ENCODE peak calls at places on chromosomes 13 and 19, in eight cellular contexts. One of them, this sample, is unnamed.

GRCh38 chr13:25602206-25602605 is 230.4 kb downstream of the ATP8A2 start:
- DNase-seq in RWPE1: no peak
- DNase-seq in stimulated activated CD8-positive, alpha-beta memory T cell treated with anti-CD3 and anti-CD28 coated beads, Interleukin-7, amount 100 ng/mL, for 48 hours: no peak
- DNase-seq in lower leg skin: no peak
- DNase-seq in H1: peak; percentile 5
- DNase-seq in endothelial cell: peak; percentile 16
- DNase-seq in OCI-M1: no peak
- DNase-seq in NCI-H146: no peak
- DNase-seq in this sample: no peak

GRCh38 chr19:35000338-35000646 is 169 bp downstream of the GRAMD1A start:
- DNase-seq in endothelial cell: no peak
- DNase-seq in H1: no peak
- DNase-seq in OCI-M1: no peak
- DNase-seq in lower leg skin: no peak
- DNase-seq in NCI-H146: no peak
- DNase-seq in RWPE1: no peak
- DNase-seq in stimulated activated CD8-positive, alpha-beta memory T cell treated with anti-CD3 and anti-CD28 coated beads, Interleukin-7, amount 100 ng/mL, for 48 hours: no peak
- DNase-seq in this sample: no peak

GRCh38 chr19:18464646-18465045 is 26.7 kb upstream of the ISYNA1 start:
- DNase-seq in NCI-H146: peak; percentile 79
- DNase-seq in OCI-M1: no peak
- DNase-seq in H1: no peak
- DNase-seq in stimulated activated CD8-positive, alpha-beta memory T cell treated with anti-CD3 and anti-CD28 coated beads, Interleukin-7, amount 100 ng/mL, for 48 hours: no peak
- DNase-seq in lower leg skin: peak; percentile 96
- DNase-seq in RWPE1: no peak
- DNase-seq in endothelial cell: no peak
- DNase-seq in this sample: peak; percentile 86

GRCh38 chr13:113305208-113305607 is 8.2 kb downstream of the LAMP1 start:
- DNase-seq in endothelial cell: no peak
- DNase-seq in lower leg skin: no peak
- DNase-seq in H1: no peak
- DNase-seq in stimulated activated CD8-positive, alpha-beta memory T cell treated with anti-CD3 and anti-CD28 coated beads, Interleukin-7, amount 100 ng/mL, for 48 hours: no peak
- DNase-seq in RWPE1: peak; percentile 87
- DNase-seq in NCI-H146: no peak
- DNase-seq in OCI-M1: no peak
- DNase-seq in this sample: no peak

GRCh38 chr13:38303816-38304215 is 45.8 kb upstream of the UFM1 start:
- DNase-seq in H1: no peak
- DNase-seq in RWPE1: no peak
- DNase-seq in endothelial cell: no peak
- DNase-seq in NCI-H146: no peak
- DNase-seq in stimulated activated CD8-positive, alpha-beta memory T cell treated with anti-CD3 and anti-CD28 coated beads, Interleukin-7, amount 100 ng/mL, for 48 hours: no peak
- DNase-seq in lower leg skin: no peak
- DNase-seq in OCI-M1: no peak
- DNase-seq in this sample: no peak

GRCh38 chr13:82681535-82681934 is 1200.7 kb downstream of the SLITRK1 start:
- DNase-seq in lower leg skin: no peak
- DNase-seq in OCI-M1: no peak
- DNase-seq in stimulated activated CD8-positive, alpha-beta memory T cell treated with anti-CD3 and anti-CD28 coated beads, Interleukin-7, amount 100 ng/mL, for 48 hours: no peak
- DNase-seq in NCI-H146: peak; percentile 12
- DNase-seq in endothelial cell: no peak
- DNase-seq in RWPE1: no peak
- DNase-seq in H1: no peak
- DNase-seq in this sample: no peak

GRCh38 chr13:100602472-100603142 is 14.0 kb upstream of the GGACT start:
- DNase-seq in OCI-M1: no peak
- DNase-seq in RWPE1: no peak
- DNase-seq in endothelial cell: no peak
- DNase-seq in lower leg skin: peak; percentile 75
- DNase-seq in stimulated activated CD8-positive, alpha-beta memory T cell treated with anti-CD3 and anti-CD28 coated beads, Interleukin-7, amount 100 ng/mL, for 48 hours: no peak
- DNase-seq in H1: no peak
- DNase-seq in NCI-H146: no peak
- DNase-seq in this sample: no peak

GRCh38 chr13:60329221-60329983 is 67.6 kb upstream of the TDRD3 start:
- DNase-seq in NCI-H146: peak; percentile 87
- DNase-seq in RWPE1: peak; percentile 22
- DNase-seq in H1: peak; percentile 27
- DNase-seq in lower leg skin: no peak
- DNase-seq in endothelial cell: peak; percentile 61
- DNase-seq in stimulated activated CD8-positive, alpha-beta memory T cell treated with anti-CD3 and anti-CD28 coated beads, Interleukin-7, amount 100 ng/mL, for 48 hours: no peak
- DNase-seq in OCI-M1: peak; percentile 83
- DNase-seq in this sample: no peak

GRCh38 chr13:98927954-98928927 is 49.6 kb downstream of the DOCK9 start:
- DNase-seq in endothelial cell: no peak
- DNase-seq in H1: no peak
- DNase-seq in NCI-H146: no peak
- DNase-seq in stimulated activated CD8-positive, alpha-beta memory T cell treated with anti-CD3 and anti-CD28 coated beads, Interleukin-7, amount 100 ng/mL, for 48 hours: no peak
- DNase-seq in RWPE1: no peak
- DNase-seq in lower leg skin: no peak
- DNase-seq in OCI-M1: no peak
- DNase-seq in this sample: no peak

GRCh38 chr13:45670481-45670880 is 31.6 kb upstream of the CBY2 start:
- DNase-seq in OCI-M1: no peak
- DNase-seq in lower leg skin: no peak
- DNase-seq in H1: no peak
- DNase-seq in NCI-H146: no peak
- DNase-seq in endothelial cell: no peak
- DNase-seq in RWPE1: no peak
- DNase-seq in stimulated activated CD8-positive, alpha-beta memory T cell treated with anti-CD3 and anti-CD28 coated beads, Interleukin-7, amount 100 ng/mL, for 48 hours: no peak
- DNase-seq in this sample: no peak

GRCh38 chr19:19420570-19421301 is 15.3 kb downstream of the GATAD2A start:
- DNase-seq in OCI-M1: no peak
- DNase-seq in lower leg skin: no peak
- DNase-seq in stimulated activated CD8-positive, alpha-beta memory T cell treated with anti-CD3 and anti-CD28 coated beads, Interleukin-7, amount 100 ng/mL, for 48 hours: peak; percentile 45
- DNase-seq in H1: no peak
- DNase-seq in endothelial cell: no peak
- DNase-seq in NCI-H146: no peak
- DNase-seq in RWPE1: no peak
- DNase-seq in this sample: no peak

GRCh38 chr13:110376120-110376519 is 69.0 kb downstream of the COL4A2 start:
- DNase-seq in stimulated activated CD8-positive, alpha-beta memory T cell treated with anti-CD3 and anti-CD28 coated beads, Interleukin-7, amount 100 ng/mL, for 48 hours: no peak
- DNase-seq in RWPE1: no peak
- DNase-seq in lower leg skin: no peak
- DNase-seq in OCI-M1: no peak
- DNase-seq in endothelial cell: no peak
- DNase-seq in H1: no peak
- DNase-seq in NCI-H146: no peak
- DNase-seq in this sample: no peak

GRCh38 chr13:48504606-48505369 is 28.1 kb downstream of the RCBTB2 start:
- DNase-seq in endothelial cell: no peak
- DNase-seq in lower leg skin: no peak
- DNase-seq in H1: no peak
- DNase-seq in OCI-M1: no peak
- DNase-seq in stimulated activated CD8-positive, alpha-beta memory T cell treated with anti-CD3 and anti-CD28 coated beads, Interleukin-7, amount 100 ng/mL, for 48 hours: no peak
- DNase-seq in RWPE1: no peak
- DNase-seq in NCI-H146: no peak
- DNase-seq in this sample: no peak

GRCh38 chr19:23991170-23991569 is 76.5 kb downstream of the ZNF726 start:
- DNase-seq in RWPE1: no peak
- DNase-seq in endothelial cell: no peak
- DNase-seq in lower leg skin: no peak
- DNase-seq in NCI-H146: peak; percentile 99
- DNase-seq in OCI-M1: peak; percentile 84
- DNase-seq in stimulated activated CD8-positive, alpha-beta memory T cell treated with anti-CD3 and anti-CD28 coated beads, Interleukin-7, amount 100 ng/mL, for 48 hours: no peak
- DNase-seq in H1: no peak
- DNase-seq in this sample: no peak

GRCh38 chr13:20633802-20634201 is 66.8 kb downstream of the IFT88 start:
- DNase-seq in OCI-M1: no peak
- DNase-seq in stimulated activated CD8-positive, alpha-beta memory T cell treated with anti-CD3 and anti-CD28 coated beads, Interleukin-7, amount 100 ng/mL, for 48 hours: no peak
- DNase-seq in endothelial cell: no peak
- DNase-seq in lower leg skin: no peak
- DNase-seq in H1: no peak
- DNase-seq in RWPE1: peak; percentile 9
- DNase-seq in NCI-H146: no peak
- DNase-seq in this sample: no peak

GRCh38 chr19:815775-816499 is 5.8 kb downstream of the PLPPR3 start:
- DNase-seq in RWPE1: no peak
- DNase-seq in endothelial cell: no peak
- DNase-seq in OCI-M1: no peak
- DNase-seq in H1: no peak
- DNase-seq in lower leg skin: no peak
- DNase-seq in NCI-H146: no peak
- DNase-seq in stimulated activated CD8-positive, alpha-beta memory T cell treated with anti-CD3 and anti-CD28 coated beads, Interleukin-7, amount 100 ng/mL, for 48 hours: no peak
- DNase-seq in this sample: no peak

GRCh38 chr19:46303702-46304397 is 7.0 kb downstream of the HIF3A start:
- DNase-seq in lower leg skin: peak; percentile 92
- DNase-seq in endothelial cell: peak; percentile 80
- DNase-seq in NCI-H146: peak; percentile 68
- DNase-seq in H1: peak; percentile 94
- DNase-seq in RWPE1: peak; percentile 50
- DNase-seq in OCI-M1: no peak
- DNase-seq in stimulated activated CD8-positive, alpha-beta memory T cell treated with anti-CD3 and anti-CD28 coated beads, Interleukin-7, amount 100 ng/mL, for 48 hours: no peak
- DNase-seq in this sample: peak; percentile 50

GRCh38 chr19:45473366-45474190 is 5.8 kb downstream of the FOSB start:
- DNase-seq in RWPE1: no peak
- DNase-seq in lower leg skin: no peak
- DNase-seq in NCI-H146: no peak
- DNase-seq in OCI-M1: no peak
- DNase-seq in stimulated activated CD8-positive, alpha-beta memory T cell treated with anti-CD3 and anti-CD28 coated beads, Interleukin-7, amount 100 ng/mL, for 48 hours: no peak
- DNase-seq in endothelial cell: no peak
- DNase-seq in H1: no peak
- DNase-seq in this sample: no peak

GRCh38 chr19:23957660-23958281 is 43.1 kb downstream of the ZNF726 start:
- DNase-seq in lower leg skin: no peak
- DNase-seq in RWPE1: peak; percentile 76
- DNase-seq in endothelial cell: no peak
- DNase-seq in NCI-H146: no peak
- DNase-seq in H1: no peak
- DNase-seq in OCI-M1: no peak
- DNase-seq in stimulated activated CD8-positive, alpha-beta memory T cell treated with anti-CD3 and anti-CD28 coated beads, Interleukin-7, amount 100 ng/mL, for 48 hours: no peak
- DNase-seq in this sample: no peak

GRCh38 chr13:94239135-94239534 is 240.3 kb downstream of the DCT start:
- DNase-seq in RWPE1: no peak
- DNase-seq in stimulated activated CD8-positive, alpha-beta memory T cell treated with anti-CD3 and anti-CD28 coated beads, Interleukin-7, amount 100 ng/mL, for 48 hours: no peak
- DNase-seq in H1: no peak
- DNase-seq in endothelial cell: no peak
- DNase-seq in OCI-M1: peak; percentile 48
- DNase-seq in lower leg skin: no peak
- DNase-seq in NCI-H146: no peak
- DNase-seq in this sample: no peak

GRCh38 chr13:90315061-90315460 is 1032.4 kb upstream of the MIR17HG start:
- DNase-seq in endothelial cell: no peak
- DNase-seq in RWPE1: no peak
- DNase-seq in lower leg skin: no peak
- DNase-seq in stimulated activated CD8-positive, alpha-beta memory T cell treated with anti-CD3 and anti-CD28 coated beads, Interleukin-7, amount 100 ng/mL, for 48 hours: no peak
- DNase-seq in NCI-H146: no peak
- DNase-seq in OCI-M1: no peak
- DNase-seq in H1: no peak
- DNase-seq in this sample: no peak

GRCh38 chr13:111037838-111038397 is 77.2 kb upstream of the ARHGEF7 start:
- DNase-seq in OCI-M1: no peak
- DNase-seq in NCI-H146: no peak
- DNase-seq in RWPE1: no peak
- DNase-seq in stimulated activated CD8-positive, alpha-beta memory T cell treated with anti-CD3 and anti-CD28 coated beads, Interleukin-7, amount 100 ng/mL, for 48 hours: no peak
- DNase-seq in endothelial cell: no peak
- DNase-seq in H1: no peak
- DNase-seq in lower leg skin: peak; percentile 59
- DNase-seq in this sample: no peak

GRCh38 chr13:109874921-109875454 is 88.6 kb upstream of the IRS2 start:
- DNase-seq in H1: no peak
- DNase-seq in lower leg skin: no peak
- DNase-seq in stimulated activated CD8-positive, alpha-beta memory T cell treated with anti-CD3 and anti-CD28 coated beads, Interleukin-7, amount 100 ng/mL, for 48 hours: no peak
- DNase-seq in OCI-M1: peak; percentile 52
- DNase-seq in RWPE1: no peak
- DNase-seq in endothelial cell: no peak
- DNase-seq in NCI-H146: no peak
- DNase-seq in this sample: no peak

GRCh38 chr19:49017666-49018351 is 918 bp upstream of the LHB start:
- DNase-seq in OCI-M1: peak; percentile 84
- DNase-seq in H1: no peak
- DNase-seq in RWPE1: no peak
- DNase-seq in lower leg skin: no peak
- DNase-seq in NCI-H146: peak; percentile 71
- DNase-seq in endothelial cell: peak; percentile 70
- DNase-seq in stimulated activated CD8-positive, alpha-beta memory T cell treated with anti-CD3 and anti-CD28 coated beads, Interleukin-7, amount 100 ng/mL, for 48 hours: peak; percentile 36
- DNase-seq in this sample: peak; percentile 86

GRCh38 chr19:869245-870177 is 10.0 kb downstream of the CFD start:
- DNase-seq in NCI-H146: no peak
- DNase-seq in endothelial cell: no peak
- DNase-seq in OCI-M1: no peak
- DNase-seq in H1: no peak
- DNase-seq in RWPE1: peak; percentile 69
- DNase-seq in lower leg skin: peak; percentile 95
- DNase-seq in stimulated activated CD8-positive, alpha-beta memory T cell treated with anti-CD3 and anti-CD28 coated beads, Interleukin-7, amount 100 ng/mL, for 48 hours: no peak
- DNase-seq in this sample: peak; percentile 92

GRCh38 chr13:97133955-97134354 is 88.2 kb upstream of the MBNL2 start:
- DNase-seq in RWPE1: no peak
- DNase-seq in endothelial cell: no peak
- DNase-seq in NCI-H146: peak; percentile 11
- DNase-seq in stimulated activated CD8-positive, alpha-beta memory T cell treated with anti-CD3 and anti-CD28 coated beads, Interleukin-7, amount 100 ng/mL, for 48 hours: no peak
- DNase-seq in OCI-M1: no peak
- DNase-seq in lower leg skin: no peak
- DNase-seq in H1: no peak
- DNase-seq in this sample: no peak

GRCh38 chr13:62375653-62376052 is 960.0 kb upstream of the PCDH20 start:
- DNase-seq in lower leg skin: no peak
- DNase-seq in NCI-H146: peak; percentile 69
- DNase-seq in H1: no peak
- DNase-seq in RWPE1: no peak
- DNase-seq in OCI-M1: no peak
- DNase-seq in endothelial cell: no peak
- DNase-seq in stimulated activated CD8-positive, alpha-beta memory T cell treated with anti-CD3 and anti-CD28 coated beads, Interleukin-7, amount 100 ng/mL, for 48 hours: no peak
- DNase-seq in this sample: no peak

GRCh38 chr13:112653821-112654220 is 36.0 kb upstream of the ATP11A start:
- DNase-seq in OCI-M1: no peak
- DNase-seq in NCI-H146: no peak
- DNase-seq in RWPE1: no peak
- DNase-seq in stimulated activated CD8-positive, alpha-beta memory T cell treated with anti-CD3 and anti-CD28 coated beads, Interleukin-7, amount 100 ng/mL, for 48 hours: no peak
- DNase-seq in H1: no peak
- DNase-seq in lower leg skin: no peak
- DNase-seq in endothelial cell: no peak
- DNase-seq in this sample: no peak

GRCh38 chr13:85974604-85975366 is 175.6 kb upstream of the SLITRK6 start:
- DNase-seq in NCI-H146: no peak
- DNase-seq in H1: no peak
- DNase-seq in RWPE1: peak; percentile 10
- DNase-seq in OCI-M1: no peak
- DNase-seq in lower leg skin: no peak
- DNase-seq in stimulated activated CD8-positive, alpha-beta memory T cell treated with anti-CD3 and anti-CD28 coated beads, Interleukin-7, amount 100 ng/mL, for 48 hours: no peak
- DNase-seq in endothelial cell: no peak
- DNase-seq in this sample: no peak

GRCh38 chr19:13461536-13461935 is 44.7 kb downstream of the CACNA1A start:
- DNase-seq in endothelial cell: no peak
- DNase-seq in H1: no peak
- DNase-seq in OCI-M1: no peak
- DNase-seq in RWPE1: no peak
- DNase-seq in NCI-H146: no peak
- DNase-seq in lower leg skin: no peak
- DNase-seq in stimulated activated CD8-positive, alpha-beta memory T cell treated with anti-CD3 and anti-CD28 coated beads, Interleukin-7, amount 100 ng/mL, for 48 hours: no peak
- DNase-seq in this sample: no peak

GRCh38 chr19:49809155-49809986 is 3.7 kb downstream of the FUZ start:
- DNase-seq in lower leg skin: peak; percentile 94
- DNase-seq in H1: no peak
- DNase-seq in OCI-M1: no peak
- DNase-seq in RWPE1: peak; percentile 31
- DNase-seq in stimulated activated CD8-positive, alpha-beta memory T cell treated with anti-CD3 and anti-CD28 coated beads, Interleukin-7, amount 100 ng/mL, for 48 hours: no peak
- DNase-seq in NCI-H146: no peak
- DNase-seq in endothelial cell: peak; percentile 45
- DNase-seq in this sample: peak; percentile 82

GRCh38 chr19:38535212-38535611 is 82.5 kb downstream of the MAP4K1 start:
- DNase-seq in lower leg skin: no peak
- DNase-seq in OCI-M1: no peak
- DNase-seq in NCI-H146: no peak
- DNase-seq in endothelial cell: no peak
- DNase-seq in H1: no peak
- DNase-seq in stimulated activated CD8-positive, alpha-beta memory T cell treated with anti-CD3 and anti-CD28 coated beads, Interleukin-7, amount 100 ng/mL, for 48 hours: no peak
- DNase-seq in RWPE1: no peak
- DNase-seq in this sample: no peak

GRCh38 chr19:19321143-19321577 is 531 bp downstream of the MAU2 start:
- DNase-seq in NCI-H146: peak; percentile 41
- DNase-seq in stimulated activated CD8-positive, alpha-beta memory T cell treated with anti-CD3 and anti-CD28 coated beads, Interleukin-7, amount 100 ng/mL, for 48 hours: no peak
- DNase-seq in H1: no peak
- DNase-seq in endothelial cell: no peak
- DNase-seq in RWPE1: no peak
- DNase-seq in lower leg skin: no peak
- DNase-seq in OCI-M1: peak; percentile 41
- DNase-seq in this sample: no peak

GRCh38 chr13:103066991-103067390 is 774 bp upstream of the SLC10A2 start:
- DNase-seq in endothelial cell: no peak
- DNase-seq in NCI-H146: peak; percentile 19
- DNase-seq in H1: no peak
- DNase-seq in lower leg skin: no peak
- DNase-seq in RWPE1: no peak
- DNase-seq in stimulated activated CD8-positive, alpha-beta memory T cell treated with anti-CD3 and anti-CD28 coated beads, Interleukin-7, amount 100 ng/mL, for 48 hours: no peak
- DNase-seq in OCI-M1: no peak
- DNase-seq in this sample: no peak